ENCODE peak calls at places on chromosomes 2 and 18, in four cellular contexts. One of them, this sample, is unnamed.

GRCh38 chr18:22604390-22604985 is 186.8 kb upstream of the CTAGE1 start:
- DNase-seq in HepG2: no peak
- DNase-seq in HCT116: no peak
- DNase-seq in IMR-90: peak
- DNase-seq in this sample: peak

GRCh38 chr2:152500336-152500735 is 165.4 kb downstream of the FMNL2 start:
- DNase-seq in HCT116: no peak
- DNase-seq in HepG2: no peak
- DNase-seq in IMR-90: no peak
- DNase-seq in this sample: no peak

GRCh38 chr2:181673178-181673577 is 7.1 kb downstream of the NEUROD1 start:
- DNase-seq in HepG2: no peak
- DNase-seq in IMR-90: no peak
- DNase-seq in HCT116: no peak
- DNase-seq in this sample: no peak

GRCh38 chr18:30016179-30016578 is 1026.4 kb downstream of the DSC3 start:
- DNase-seq in HepG2: no peak
- DNase-seq in HCT116: no peak
- DNase-seq in IMR-90: no peak
- DNase-seq in this sample: no peak

GRCh38 chr2:178220814-178221213 is 26.5 kb downstream of the OSBPL6 start:
- DNase-seq in HCT116: no peak
- DNase-seq in HepG2: no peak
- DNase-seq in IMR-90: no peak
- DNase-seq in this sample: no peak

GRCh38 chr2:1838426-1838825 is 94.1 kb upstream of the PXDN start:
- DNase-seq in HepG2: no peak
- DNase-seq in IMR-90: no peak
- DNase-seq in HCT116: no peak
- DNase-seq in this sample: no peak

GRCh38 chr18:35506024-35506712 is 8.4 kb upstream of the INO80C start:
- DNase-seq in IMR-90: no peak
- DNase-seq in HepG2: no peak
- DNase-seq in HCT116: no peak
- DNase-seq in this sample: peak

GRCh38 chr2:60295591-60295962 is 257.9 kb downstream of the BCL11A start:
- DNase-seq in HepG2: no peak
- DNase-seq in HCT116: no peak
- DNase-seq in IMR-90: no peak
- DNase-seq in this sample: no peak

GRCh38 chr18:10131783-10132381 is 218.1 kb downstream of the VAPA start:
- DNase-seq in IMR-90: no peak
- DNase-seq in HCT116: no peak
- DNase-seq in HepG2: no peak
- DNase-seq in this sample: no peak

GRCh38 chr2:120719471-120719870 is 16.2 kb upstream of the GLI2 start:
- DNase-seq in IMR-90: no peak
- DNase-seq in HCT116: no peak
- DNase-seq in HepG2: no peak
- DNase-seq in this sample: no peak

GRCh38 chr2:226902041-226902972 is 66.5 kb downstream of the RHBDD1 start:
- DNase-seq in HCT116: no peak
- DNase-seq in IMR-90: no peak
- DNase-seq in HepG2: no peak
- DNase-seq in this sample: no peak

GRCh38 chr2:3626118-3626816 is 31.4 kb downstream of the COLEC11 start:
- DNase-seq in HepG2: peak
- DNase-seq in HCT116: no peak
- DNase-seq in IMR-90: peak
- DNase-seq in this sample: peak

DNA sequence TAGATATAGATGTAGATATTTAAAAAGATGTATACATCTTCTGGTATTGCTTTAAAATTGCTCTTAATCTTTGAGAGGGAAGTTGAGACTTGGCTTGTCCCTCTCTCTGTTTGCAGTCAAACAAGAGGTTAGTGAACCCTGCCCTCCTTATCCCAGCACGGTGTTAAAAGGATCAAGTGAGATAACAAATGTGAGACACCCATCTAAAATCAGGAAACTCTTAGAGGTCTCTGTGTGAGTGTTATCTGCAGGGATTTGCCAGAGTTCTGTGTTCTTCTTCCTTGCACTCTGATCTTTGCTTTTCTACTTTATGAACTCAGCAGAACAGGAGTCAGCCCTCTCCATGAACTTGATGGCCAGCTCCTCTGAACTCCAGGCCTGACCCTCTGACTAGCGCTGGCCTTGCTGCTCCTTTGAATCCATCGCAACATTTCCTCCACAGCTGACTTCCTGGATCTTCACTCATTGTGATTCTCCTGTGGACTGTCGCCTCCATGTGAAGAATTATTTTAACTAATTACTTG is 123.8 kb downstream of the NCKAP5 start:
- DNase-seq in HepG2: no peak
- DNase-seq in HCT116: no peak
- DNase-seq in IMR-90: no peak
- DNase-seq in this sample: no peak
- TF ChIP-seq POLR2A in HepG2: no peak
- TF ChIP-seq POLR2A in HCT116: no peak
- TF ChIP-seq POLR2A in IMR-90: no peak
- TF ChIP-seq POLR2A in this sample: no peak

GRCh38 chr18:2969695-2970094 is 43.2 kb downstream of the LPIN2 start:
- DNase-seq in HCT116: no peak
- DNase-seq in HepG2: no peak
- DNase-seq in IMR-90: no peak
- DNase-seq in this sample: no peak
- H3K9ac ChIP-seq in HCT116: no peak
- H3K9ac ChIP-seq in HepG2: no peak
- H3K9ac ChIP-seq in IMR-90: no peak
- H3K9ac ChIP-seq in this sample: no peak

GRCh38 chr2:70887550-70888229 is 48.0 kb upstream of the ATP6V1B1 start:
- DNase-seq in HepG2: no peak
- DNase-seq in IMR-90: no peak
- DNase-seq in HCT116: no peak
- DNase-seq in this sample: no peak
- TF ChIP-seq POLR2A in HepG2: no peak
- TF ChIP-seq POLR2A in IMR-90: no peak
- TF ChIP-seq POLR2A in HCT116: no peak
- TF ChIP-seq POLR2A in this sample: no peak

DNA sequence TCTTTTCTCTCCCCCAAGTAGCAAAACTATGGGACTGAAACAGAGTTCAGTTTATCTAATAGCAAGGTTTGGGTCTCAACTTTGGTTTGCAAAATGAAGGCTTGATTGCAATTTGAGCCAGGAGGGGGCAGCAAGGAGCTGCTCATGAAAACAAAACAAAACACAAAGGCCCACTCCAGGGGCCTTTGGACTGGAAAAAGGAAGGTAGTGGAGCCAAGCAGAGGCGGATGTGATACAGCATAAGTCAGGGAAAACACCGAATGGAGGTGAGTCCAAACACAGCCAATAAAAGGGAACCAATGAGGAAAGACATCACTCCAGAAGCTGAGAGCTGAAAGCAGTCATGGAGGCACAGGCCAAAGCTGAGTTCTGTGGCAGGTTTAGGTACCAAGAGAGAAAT is 799.7 kb upstream of the ACVR2A start:
- DNase-seq in IMR-90: peak
- DNase-seq in HCT116: peak
- DNase-seq in HepG2: peak
- DNase-seq in this sample: peak
- H3K9ac ChIP-seq in IMR-90: no peak
- H3K9ac ChIP-seq in HCT116: no peak
- H3K9ac ChIP-seq in HepG2: no peak
- H3K9ac ChIP-seq in this sample: no peak

GRCh38 chr2:47402805-47403691 is at the start of gene MSH2:
- DNase-seq in HCT116: peak
- DNase-seq in IMR-90: peak
- DNase-seq in HepG2: peak
- DNase-seq in this sample: peak
- TF ChIP-seq POLR2A in HCT116: peak
- TF ChIP-seq POLR2A in IMR-90: no peak
- TF ChIP-seq POLR2A in HepG2: peak
- TF ChIP-seq POLR2A in this sample: peak

GRCh38 chr18:79590191-79591039 is 89.2 kb upstream of the CTDP1 start:
- DNase-seq in HepG2: no peak
- DNase-seq in IMR-90: no peak
- DNase-seq in HCT116: no peak
- DNase-seq in this sample: no peak

GRCh38 chr18:79588131-79588635 is 91.4 kb upstream of the CTDP1 start:
- DNase-seq in IMR-90: no peak
- DNase-seq in HCT116: no peak
- DNase-seq in HepG2: no peak
- DNase-seq in this sample: no peak

GRCh38 chr18:79588636-79589481 is 90.7 kb upstream of the CTDP1 start:
- DNase-seq in HepG2: peak
- DNase-seq in IMR-90: peak
- DNase-seq in HCT116: no peak
- DNase-seq in this sample: peak

GRCh38 chr18:79591040-79591308 is 88.6 kb upstream of the CTDP1 start:
- DNase-seq in HepG2: no peak
- DNase-seq in IMR-90: no peak
- DNase-seq in HCT116: no peak
- DNase-seq in this sample: no peak

GRCh38 chr18:79589601-79590091 is 90.0 kb upstream of the CTDP1 start:
- DNase-seq in HepG2: no peak
- DNase-seq in HCT116: no peak
- DNase-seq in IMR-90: no peak
- DNase-seq in this sample: no peak
- H3K9ac ChIP-seq in HepG2: no peak
- H3K9ac ChIP-seq in HCT116: no peak
- H3K9ac ChIP-seq in IMR-90: no peak
- H3K9ac ChIP-seq in this sample: no peak

GRCh38 chr2:151357359-151357758 is at the start of gene TNFAIP6:
- DNase-seq in HCT116: no peak
- DNase-seq in IMR-90: peak
- DNase-seq in HepG2: no peak
- DNase-seq in this sample: no peak
- TF ChIP-seq POLR2A in HCT116: no peak
- TF ChIP-seq POLR2A in IMR-90: peak
- TF ChIP-seq POLR2A in HepG2: no peak
- TF ChIP-seq POLR2A in this sample: no peak

GRCh38 chr2:237410949-237411635 is 2.9 kb downstream of the COL6A3 start:
- DNase-seq in HCT116: no peak
- DNase-seq in HepG2: no peak
- DNase-seq in IMR-90: no peak
- DNase-seq in this sample: no peak
- H3K9ac ChIP-seq in HCT116: no peak
- H3K9ac ChIP-seq in HepG2: no peak
- H3K9ac ChIP-seq in IMR-90: peak
- H3K9ac ChIP-seq in this sample: no peak

DNA sequence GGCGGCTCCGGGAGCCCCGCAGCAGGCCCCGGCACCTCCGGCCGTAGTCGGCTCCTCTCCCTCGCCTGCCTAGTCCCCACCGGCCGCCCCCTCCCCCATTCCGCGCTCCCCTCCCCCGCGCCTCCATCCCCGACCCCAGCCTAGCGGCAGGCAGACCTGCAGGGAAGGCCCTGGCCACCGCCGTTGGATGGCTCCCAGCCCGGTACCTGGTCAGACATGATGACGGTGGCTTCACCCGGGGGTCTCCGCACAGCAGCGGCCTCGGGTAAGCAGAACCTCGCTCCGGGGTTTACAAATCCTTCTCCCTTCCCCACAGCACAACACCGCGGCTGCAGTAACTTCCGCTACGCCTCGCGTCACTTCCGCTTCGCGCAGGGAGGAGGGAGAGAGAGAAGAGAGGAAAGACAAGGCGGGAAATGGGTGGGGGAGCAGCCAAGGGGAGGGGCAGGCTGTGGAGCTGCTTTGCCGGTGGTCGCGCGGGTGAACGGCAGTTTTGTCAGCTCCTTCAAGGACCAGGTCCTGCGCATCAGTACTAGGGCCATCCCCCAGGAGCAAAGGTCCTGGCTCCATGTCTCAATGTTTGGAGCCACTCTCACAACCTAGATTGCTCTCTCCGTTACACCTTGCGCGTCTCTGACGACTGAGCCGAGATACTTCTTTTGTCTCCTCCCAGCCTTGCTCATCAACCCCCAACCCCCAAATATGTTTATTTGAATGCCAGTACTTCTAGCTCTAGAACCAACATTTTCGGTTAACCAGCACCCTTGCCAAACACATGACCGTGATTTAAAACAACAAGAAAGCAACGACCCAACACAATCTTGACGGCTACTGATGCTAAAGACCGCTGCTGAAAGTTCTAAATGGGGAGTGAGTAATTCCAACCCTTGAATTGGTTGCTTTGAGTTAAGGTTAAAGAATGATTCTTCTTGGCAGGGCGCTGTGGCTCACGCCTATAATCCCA is at the start of gene SUMO1:
- DNase-seq in HCT116: peak
- DNase-seq in IMR-90: peak
- DNase-seq in HepG2: peak
- DNase-seq in this sample: peak
- TF ChIP-seq POLR2A in HCT116: peak
- TF ChIP-seq POLR2A in IMR-90: no peak
- TF ChIP-seq POLR2A in HepG2: peak
- TF ChIP-seq POLR2A in this sample: peak

GRCh38 chr2:24492283-24493272 is 1.5 kb downstream of the NCOA1 start:
- DNase-seq in IMR-90: no peak
- DNase-seq in HepG2: no peak
- DNase-seq in HCT116: no peak
- DNase-seq in this sample: peak
- H3K9ac ChIP-seq in IMR-90: peak
- H3K9ac ChIP-seq in HepG2: peak
- H3K9ac ChIP-seq in HCT116: no peak
- H3K9ac ChIP-seq in this sample: peak

This sample was measured in endothelial cell of umbilical vein.